ENCODE peak calls at places on chromosomes 4 and X, in nine cellular contexts. H is right atrium auricular region, Z is lung, M is pancreas, A is progenitor cell of endocrine pancreas, X is endodermal cell, Q is neural progenitor cell, N is endothelial cell, F is bronchial epithelial cell. L is an unnamed sample.

GRCh38 chr4:25788839-25789238 is 73.9 kb downstream of the SEL1L3 start:
- DNase-seq in A (no peak), F (peak), M (no peak), X (no peak), H (no peak), Z (no peak), N (no peak), Q (peak), L (no peak)

GRCh38 chr4:33696586-33696985 is 2547.7 kb downstream of the ARAP2 start:
- DNase-seq in H (no peak), M (no peak), A (no peak), X (no peak), Q (no peak), N (no peak), Z (no peak), F (peak), L (no peak)

GRCh38 chr4:55001538-55001937 is 123.9 kb downstream of the KDR start:
- DNase-seq in N (no peak), F (peak), Z (no peak), Q (no peak), A (no peak), M (no peak), X (no peak), H (no peak), L (no peak)

GRCh38 chr4:137531951-137532868 is at the start of gene PCDH18:
- DNase-seq in A (peak), Q (peak), F (peak), Z (peak), M (peak), X (peak), H (peak), N (peak), L (peak)

GRCh38 chrX:17814557-17814956 is 46.5 kb downstream of the RAI2 start:
- DNase-seq in F (peak), Z (no peak), N (no peak), H (no peak), A (no peak), X (no peak), Q (no peak), M (no peak), L (no peak)

GRCh38 chr4:108117473-108118182 is 51.1 kb downstream of the LEF1 start:
- DNase-seq in H (no peak), F (no peak), N (no peak), Z (no peak), M (no peak), X (peak), Q (peak), A (no peak), L (no peak)

GRCh38 chr4:182795446-182796238 is 121.5 kb downstream of the DCTD start:
- DNase-seq in A (no peak), M (no peak), F (no peak), X (no peak), H (no peak), Z (no peak), N (no peak), Q (no peak), L (no peak)

GRCh38 chr4:170137466-170137865 is 47.7 kb upstream of the AADAT start:
- DNase-seq in M (no peak), N (no peak), Q (no peak), X (no peak), Z (no peak), A (no peak), H (no peak), F (no peak), L (no peak)

GRCh38 chr4:89119166-89119565 is 7.8 kb downstream of the TIGD2 start:
- DNase-seq in Q (no peak), N (no peak), H (no peak), X (no peak), M (no peak), Z (no peak), F (peak), A (no peak), L (no peak)

GRCh38 chrX:155761185-155761584 is 120.0 kb upstream of the VAMP7 start:
- DNase-seq in H (no peak), M (no peak), A (no peak), X (no peak), N (no peak), F (no peak), Z (no peak), Q (no peak), L (no peak)

GRCh38 chr4:86939737-86940141 is 4.9 kb downstream of the AFF1 start:
- DNase-seq in A (no peak), X (no peak), Q (no peak), Z (no peak), F (no peak), H (no peak), N (no peak), M (no peak), L (peak)

GRCh38 chr4:25878676-25879075 is 15.9 kb upstream of the SEL1L3 start:
- DNase-seq in A (no peak), X (no peak), F (no peak), M (no peak), Z (no peak), Q (no peak), N (no peak), H (no peak), L (no peak)

GRCh38 chrX:110847334-110847733 is 51.7 kb upstream of the CHRDL1 start:
- DNase-seq in X (peak), Q (peak), A (peak), N (peak), H (no peak), Z (no peak), F (peak), M (no peak), L (no peak)

GRCh38 chr4:119744580-119744979 is 116.0 kb upstream of the PDE5A start:
- DNase-seq in Q (no peak), H (no peak), M (no peak), Z (no peak), A (no peak), N (no peak), F (peak), X (no peak), L (no peak)

GRCh38 chrX:31228415-31228832 is 156.6 kb upstream of the FTHL17 start:
- DNase-seq in Z (peak), A (no peak), X (no peak), F (no peak), N (no peak), Q (no peak), H (peak), M (peak), L (no peak)

GRCh38 chr4:40121515-40121914 is 64.9 kb downstream of the N4BP2 start:
- DNase-seq in A (no peak), N (no peak), M (no peak), F (peak), Z (no peak), X (no peak), H (no peak), Q (no peak), L (peak)

GRCh38 chr4:25477251-25477650 is 100.2 kb downstream of the ANAPC4 start:
- DNase-seq in F (peak), X (no peak), Q (no peak), Z (no peak), N (no peak), H (no peak), M (no peak), A (no peak), L (no peak)

GRCh38 chrX:9489234-9489633 is 24.4 kb downstream of the TBL1X start:
- DNase-seq in H (no peak), Q (no peak), F (no peak), A (no peak), N (no peak), M (no peak), Z (no peak), X (no peak), L (no peak)

GRCh38 chrX:104987063-104987462 is 233.4 kb downstream of the TEX13A start:
- DNase-seq in Q (no peak), F (peak), H (no peak), M (no peak), Z (no peak), N (no peak), A (no peak), X (no peak), L (no peak)

GRCh38 chr4:11424896-11425295 is 3.8 kb downstream of the HS3ST1 start:
- DNase-seq in M (no peak), X (no peak), H (no peak), Z (no peak), Q (no peak), N (no peak), F (no peak), A (no peak), L (no peak)

GRCh38 chr4:101954351-101954750 is 163.8 kb downstream of the BANK1 start:
- DNase-seq in A (no peak), Q (peak), H (no peak), F (no peak), N (no peak), Z (no peak), M (no peak), X (no peak), L (no peak)

GRCh38 chr4:188417181-188417580 is 277.9 kb downstream of the TRIML1 start:
- DNase-seq in H (no peak), N (no peak), M (no peak), Q (peak), X (peak), A (no peak), Z (no peak), F (peak), L (no peak)

GRCh38 chrX:1807301-1807731 is 192.5 kb downstream of the ASMT start:
- DNase-seq in Z (no peak), A (no peak), Q (peak), H (no peak), N (no peak), M (no peak), F (no peak), X (peak), L (no peak)

GRCh38 chr4:38820329-38821061 is 15.9 kb upstream of the TLR1 start:
- DNase-seq in X (no peak), Q (no peak), H (no peak), M (no peak), F (no peak), Z (no peak), N (no peak), A (no peak), L (no peak)

GRCh38 chrX:96906741-96907140 is 23.0 kb downstream of the RPA4 start:
- DNase-seq in A (no peak), F (no peak), Z (no peak), Q (no peak), H (no peak), N (no peak), M (no peak), X (no peak), L (no peak)

GRCh38 chrX:11461181-11462001 is 168.2 kb downstream of the AMELX start:
- DNase-seq in H (no peak), N (no peak), Q (no peak), Z (no peak), A (no peak), F (no peak), X (no peak), M (no peak), L (no peak)

GRCh38 chrX:152072236-152072635 is 66.1 kb downstream of the MAGEA10 start:
- DNase-seq in X (no peak), Q (no peak), N (no peak), A (no peak), H (no peak), Z (no peak), M (peak), F (peak), L (no peak)

GRCh38 chrX:123330229-123330942 is 146.3 kb downstream of the GRIA3 start:
- DNase-seq in N (no peak), Q (no peak), X (no peak), Z (no peak), A (no peak), F (peak), M (no peak), H (no peak), L (no peak)

GRCh38 chr4:106355193-106355592 is 13.4 kb downstream of the GIMD1 start:
- DNase-seq in H (no peak), F (no peak), Q (no peak), Z (no peak), N (no peak), X (peak), M (no peak), A (no peak), L (no peak)

GRCh38 chr4:133316874-133317273 is 167.8 kb downstream of the PCDH10 start:
- DNase-seq in H (no peak), A (no peak), N (no peak), F (no peak), Q (no peak), Z (no peak), X (no peak), M (no peak), L (no peak)

GRCh38 chr4:143549924-143550323 is 36.4 kb downstream of the SMARCA5 start:
- DNase-seq in A (no peak), F (no peak), H (no peak), Z (no peak), X (no peak), N (no peak), Q (no peak), M (no peak), L (no peak)

GRCh38 chr4:155187989-155188388 is 20.4 kb upstream of the NPY2R start:
- DNase-seq in Z (no peak), X (no peak), Q (no peak), N (no peak), A (no peak), M (no peak), F (no peak), H (no peak), L (no peak)

GRCh38 chrX:47080215-47080914 is 2.1 kb downstream of the RGN start:
- DNase-seq in Q (no peak), H (no peak), Z (no peak), A (no peak), X (no peak), N (no peak), F (no peak), M (peak), L (no peak)

GRCh38 chr4:8307714-8308113 is 38.2 kb downstream of the HTRA3 start:
- DNase-seq in N (no peak), Q (no peak), H (no peak), X (peak), A (no peak), M (no peak), F (no peak), Z (no peak), L (no peak)

GRCh38 chrX:276588-277171 is 4.5 kb upstream of the PLCXD1 start:
- DNase-seq in Q (peak), F (peak), X (no peak), Z (no peak), N (peak), H (no peak), A (no peak), M (peak), L (peak)

GRCh38 chrX:152641256-152641875 is 3.7 kb downstream of the GABRQ start:
- DNase-seq in N (no peak), H (no peak), X (peak), A (no peak), F (no peak), M (no peak), Q (peak), Z (peak), L (no peak)

GRCh38 chrX:119391279-119391678 is 7.9 kb upstream of the SLC25A43 start:
- DNase-seq in Z (no peak), M (peak), X (no peak), H (no peak), A (no peak), F (peak), N (no peak), Q (no peak), L (peak)

GRCh38 chr4:148435654-148436406 is 6.4 kb downstream of the NR3C2 start:
- DNase-seq in Q (no peak), M (peak), F (no peak), Z (no peak), X (no peak), N (no peak), H (no peak), A (no peak), L (no peak)

GRCh38 chr4:78612398-78613005 is 60.9 kb downstream of the ANXA3 start:
- DNase-seq in H (no peak), X (no peak), Q (no peak), Z (no peak), F (peak), A (no peak), M (no peak), N (no peak), L (peak)

GRCh38 chr4:69594382-69594781 is 45.1 kb downstream of the UGT2A2 start:
- DNase-seq in M (no peak), Z (no peak), H (no peak), A (no peak), X (no peak), F (no peak), N (no peak), Q (no peak), L (no peak)

GRCh38 chr4:69589884-69590283 is 49.6 kb downstream of the UGT2A2 start:
- DNase-seq in F (peak), H (no peak), X (no peak), M (no peak), A (no peak), Z (no peak), N (no peak), Q (no peak), L (no peak)

DNA sequence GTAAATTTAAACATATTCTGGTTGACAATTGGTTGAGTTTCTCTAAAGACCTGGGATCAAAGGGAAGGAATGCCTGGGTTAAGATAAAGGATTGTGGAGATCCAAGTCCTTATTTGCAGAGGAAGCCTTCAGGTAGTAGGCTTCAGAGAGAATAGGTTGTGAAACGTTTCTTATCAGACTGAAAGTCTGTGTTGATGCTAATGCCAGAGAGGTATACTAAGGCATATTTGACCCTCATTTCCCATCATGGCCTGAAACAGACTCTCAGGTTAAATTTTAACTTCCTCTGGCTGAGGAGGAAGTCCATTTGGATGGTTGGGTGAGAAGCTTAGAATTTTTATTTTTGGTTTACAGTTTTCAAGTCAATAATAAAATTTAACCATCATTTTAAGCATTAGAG is 48.1 kb downstream of the UGT2A2 start:
- DNase-seq in Z (no peak), H (no peak), M (no peak), A (no peak), N (no peak), F (no peak), Q (no peak), X (no peak), L (no peak)
- TF ChIP-seq CTCF in Z (no peak), H (no peak), M (no peak), A (no peak), N (no peak), F (no peak), Q (no peak), X (no peak), L (no peak)

DNA sequence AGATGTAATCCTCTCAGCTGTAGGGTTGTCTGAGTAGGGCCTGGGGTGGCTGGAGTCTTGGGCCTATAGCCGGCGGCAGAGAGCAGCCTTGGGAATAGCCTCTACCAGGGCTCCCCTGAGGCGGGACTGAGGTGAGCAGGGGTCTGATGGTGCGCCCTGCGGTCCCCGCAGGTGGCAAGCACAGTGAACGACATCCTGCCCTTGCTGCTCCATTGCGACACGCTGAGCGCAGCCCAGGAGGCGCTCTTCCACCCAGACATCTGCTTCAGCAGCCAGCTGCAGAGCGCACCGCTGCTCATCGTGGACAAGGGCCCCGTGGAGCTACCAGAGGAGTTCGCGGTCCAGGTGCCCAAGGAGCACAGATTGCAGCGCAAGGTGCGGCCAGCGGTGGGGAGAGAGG is 317.0 kb downstream of the ADGRL3 start:
- DNase-seq in M (no peak), H (no peak), Q (peak), F (no peak), A (peak), Z (no peak), N (peak), X (peak), L (no peak)
- TF ChIP-seq CTCF in M (no peak), H (no peak), Q (peak), F (no peak), A (peak), Z (no peak), N (no peak), X (peak), L (no peak)

GRCh38 chr4:5784021-5784420 is 73.0 kb downstream of the EVC start:
- DNase-seq in H (no peak), N (no peak), X (no peak), M (no peak), Q (no peak), F (no peak), A (no peak), Z (no peak), L (no peak)

GRCh38 chr4:5783486-5783885 is 72.5 kb downstream of the EVC start:
- DNase-seq in Q (no peak), H (peak), Z (no peak), N (no peak), M (no peak), F (no peak), A (no peak), X (no peak), L (no peak)

GRCh38 chr4:5785806-5786680 is 75.0 kb downstream of the EVC start:
- DNase-seq in H (peak), F (peak), N (no peak), A (no peak), Q (no peak), Z (no peak), M (peak), X (no peak), L (no peak)

GRCh38 chr4:5782829-5783476 is 72.0 kb downstream of the EVC start:
- DNase-seq in H (peak), F (no peak), A (no peak), M (peak), Q (no peak), Z (no peak), X (no peak), N (no peak), L (no peak)

DNA sequence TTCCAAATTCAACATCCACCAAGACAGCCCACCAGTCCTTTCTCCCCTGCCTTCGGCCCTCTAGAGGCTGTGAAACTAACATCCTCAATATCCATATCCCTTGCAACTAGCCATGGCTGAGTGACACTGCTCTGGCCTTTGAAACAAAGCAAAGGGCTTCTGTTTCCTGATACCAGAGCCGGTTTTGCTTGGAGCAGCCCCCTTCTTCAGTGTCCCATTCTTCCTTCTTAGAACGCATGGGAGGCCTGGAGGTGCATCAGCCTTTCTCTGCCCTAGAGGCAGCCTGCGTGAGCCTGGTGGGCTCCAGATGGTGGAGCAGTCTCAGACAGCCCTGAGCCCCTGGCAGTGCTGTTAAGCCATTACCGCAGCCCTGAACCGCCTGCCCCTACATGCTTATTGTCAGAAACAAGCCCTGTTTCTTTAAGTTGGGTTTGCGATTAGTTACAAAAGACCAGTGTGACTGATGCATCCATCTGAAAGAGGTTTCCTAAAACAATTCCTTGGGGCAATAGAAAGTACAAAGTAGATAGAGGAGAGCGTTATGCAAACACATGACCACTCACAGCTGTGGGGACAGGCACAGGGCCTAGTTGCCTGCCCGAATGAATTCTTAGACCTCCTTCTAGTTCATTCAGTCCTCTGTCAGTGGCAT is 74.1 kb downstream of the EVC start:
- DNase-seq in A (no peak), M (no peak), F (no peak), Z (no peak), H (peak), N (no peak), Q (peak), X (peak), L (no peak)
- TF ChIP-seq CTCF in A (no peak), M (no peak), F (no peak), Z (no peak), H (no peak), N (no peak), Q (no peak), X (peak), L (no peak)

GRCh38 chrX:126551306-126551705 is 1.3 kb downstream of the DCAF12L1 start:
- DNase-seq in N (no peak), A (no peak), Z (no peak), F (no peak), X (peak), Q (no peak), H (no peak), M (no peak), L (no peak)
- TF ChIP-seq CTCF in N (no peak), A (no peak), Z (no peak), F (no peak), X (no peak), Q (no peak), H (no peak), M (no peak), L (no peak)

GRCh38 chrX:138711399-138712347 is at the start of gene FGF13:
- DNase-seq in F (peak), A (peak), Q (peak), Z (peak), H (no peak), M (peak), X (peak), N (peak), L (peak)
- TF ChIP-seq CTCF in F (peak), A (peak), Q (peak), Z (no peak), H (no peak), M (no peak), X (peak), N (no peak), L (no peak)